ENCODE peak calls at places on chromosomes 7 and 10, in five cellular contexts. L is stimulated activated naive CD8-positive, alpha-beta T cell treated with anti-CD3 and anti-CD28 coated beads, Interleukin-15, Interleukin-2, amounts not matched to agents 100 U/mL and 50 U/mL, for 24 hours; C is KG1; M is astrocyte of the spinal cord; W is activated CD8-positive, alpha-beta memory T cell treated with anti-CD3 and anti-CD28 coated beads for 48 hours. Z is an unnamed sample.
A peak's percentile ranks its signal among the peaks of the same experiment; 100 is the strongest.

GRCh38 chr10:42475168-42476098 is 162.9 kb downstream of the ZNF33B start:
- DNase-seq in L (no peak), C (no peak), M (no peak), W (no peak), Z (no peak)

GRCh38 chr10:18658301-18658991 is 785 bp upstream of the ARL5B start:
- DNase-seq in L (peak; percentile 34), C (no peak), M (peak; percentile 29), W (no peak), Z (no peak)

GRCh38 chr10:96236090-96236478 is 35.3 kb downstream of the BLNK start:
- DNase-seq in L (no peak), C (no peak), M (no peak), W (no peak), Z (no peak)

GRCh38 chr10:90418869-90419652 is 438.8 kb downstream of the HTR7 start:
- DNase-seq in L (no peak), C (no peak), M (peak; percentile 92), W (no peak), Z (no peak)

GRCh38 chr10:14438576-14438975 is 107.9 kb upstream of the FRMD4A start:
- DNase-seq in L (no peak), C (no peak), M (no peak), W (no peak), Z (no peak)

GRCh38 chr10:7622969-7623368 is 43.8 kb downstream of the ITIH5 start:
- DNase-seq in L (peak; percentile 5), C (no peak), M (no peak), W (no peak), Z (no peak)

GRCh38 chr10:118725784-118726507 is 28.8 kb downstream of the CACUL1 start:
- DNase-seq in L (no peak), C (no peak), M (no peak), W (no peak), Z (no peak)

GRCh38 chr7:135717686-135718085 is 10.3 kb downstream of the SLC13A4 start:
- DNase-seq in L (no peak), C (no peak), M (no peak), W (no peak), Z (no peak)